ENCODE peak calls at places on chromosomes 5 and 9, in six cellular contexts. Y, R, Z, J, O and W are unnamed samples.

GRCh38 chr9:113350937-113351336 is 1.6 kb downstream of the BSPRY start:
- DNase-seq in Y (no peak), R (peak; percentile 35), Z (no peak), J (no peak), O (no peak), W (no peak)

GRCh38 chr5:161751265-161751664 is 65.7 kb downstream of the GABRA6 start:
- DNase-seq in Y (no peak), R (no peak), Z (no peak), J (no peak), O (peak; percentile 39), W (no peak)

GRCh38 chr5:113246371-113246870 is 188.4 kb downstream of the TSSK1B start:
- DNase-seq in Y (no peak), R (no peak), Z (no peak), J (peak; percentile 70), O (no peak), W (no peak)

GRCh38 chr5:157026789-157027424 is 32.0 kb downstream of the HAVCR1 start:
- DNase-seq in Y (peak; percentile 52), R (no peak), Z (peak; percentile 42), J (no peak), O (no peak), W (peak; percentile 17)

GRCh38 chr5:58335518-58335917 is 124.4 kb downstream of the PLK2 start:
- DNase-seq in Y (no peak), R (no peak), Z (no peak), J (no peak), O (no peak), W (no peak)

GRCh38 chr5:137735531-137736284 is at the start of gene KLHL3:
- DNase-seq in Y (peak; percentile 87), R (no peak), Z (peak; percentile 68), J (no peak), O (peak; percentile 76), W (no peak)

GRCh38 chr9:30800421-30800820 is 1584.0 kb upstream of the ACO1 start:
- DNase-seq in Y (no peak), R (no peak), Z (no peak), J (no peak), O (peak; percentile 68), W (no peak)

GRCh38 chr5:178429541-178430186 is 160.5 kb downstream of the COL23A1 start:
- DNase-seq in Y (peak; percentile 29), R (no peak), Z (peak; percentile 33), J (no peak), O (no peak), W (no peak)

GRCh38 chr9:112380102-112380581 is at the start of gene HSDL2:
- DNase-seq in Y (no peak), R (no peak), Z (no peak), J (peak; percentile 82), O (no peak), W (no peak)

GRCh38 chr5:158020555-158021418 is 161.8 kb upstream of the CLINT1 start:
- DNase-seq in Y (no peak), R (no peak), Z (no peak), J (no peak), O (no peak), W (no peak)

GRCh38 chr9:7536310-7536939 is 263.2 kb downstream of the DMAC1 start:
- DNase-seq in Y (peak; percentile 68), R (no peak), Z (peak; percentile 45), J (no peak), O (no peak), W (peak; percentile 13)

DNA sequence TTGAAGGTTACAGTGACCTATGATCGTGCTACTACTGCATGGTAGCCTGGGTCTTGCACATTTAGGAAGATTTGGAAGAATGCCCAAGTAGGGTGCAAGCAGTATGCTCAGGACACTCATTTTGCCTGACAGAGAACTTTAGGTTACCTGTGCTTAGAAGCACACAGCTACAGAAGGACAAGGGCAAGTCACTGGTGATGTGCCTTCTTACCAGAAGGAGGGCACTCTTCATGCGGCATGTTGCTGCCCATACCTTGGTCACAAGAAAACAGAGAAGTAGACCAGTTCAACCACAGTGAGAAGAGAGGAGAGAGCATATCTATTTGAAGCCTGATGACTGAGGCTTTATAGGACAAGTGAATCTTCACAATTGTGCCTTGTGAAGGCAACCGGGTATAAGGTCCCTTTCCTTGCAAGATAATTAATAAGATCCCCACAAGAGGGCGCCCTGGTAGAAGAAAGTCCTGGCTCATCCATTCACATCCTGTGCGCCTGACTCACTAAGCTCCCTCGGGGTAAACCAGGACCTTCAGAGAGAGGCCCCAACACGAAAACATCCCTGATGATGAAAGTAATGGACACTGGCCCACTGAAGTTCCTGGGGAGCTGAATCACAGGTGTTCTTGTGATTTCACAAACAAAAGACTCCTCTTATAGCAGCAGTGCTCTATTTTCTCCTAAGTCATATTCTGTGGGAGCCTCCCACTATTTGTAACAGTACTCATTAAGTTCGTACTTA is 38.1 kb upstream of the STARD4 start:
- DNase-seq in Y (peak; percentile 83), R (peak; percentile 50), Z (peak; percentile 58), J (peak; percentile 93), O (no peak), W (peak; percentile 69)
- TF ChIP-seq POLR2AphosphoS5 in Y (no peak), R (no peak), Z (no peak), J (peak; percentile 36), O (no peak), W (no peak)

GRCh38 chr9:114690308-114690707 is 8.3 kb upstream of the TEX48 start:
- DNase-seq in Y (no peak), R (no peak), Z (no peak), J (no peak), O (no peak), W (no peak)

GRCh38 chr9:114687034-114687433 is 5.0 kb upstream of the TEX48 start:
- DNase-seq in Y (no peak), R (no peak), Z (no peak), J (no peak), O (no peak), W (no peak)

GRCh38 chr9:114689813-114690212 is 7.8 kb upstream of the TEX48 start:
- DNase-seq in Y (no peak), R (no peak), Z (no peak), J (no peak), O (no peak), W (no peak)

GRCh38 chr9:114688388-114688787 is 6.4 kb upstream of the TEX48 start:
- DNase-seq in Y (no peak), R (no peak), Z (no peak), J (no peak), O (no peak), W (no peak)

DNA sequence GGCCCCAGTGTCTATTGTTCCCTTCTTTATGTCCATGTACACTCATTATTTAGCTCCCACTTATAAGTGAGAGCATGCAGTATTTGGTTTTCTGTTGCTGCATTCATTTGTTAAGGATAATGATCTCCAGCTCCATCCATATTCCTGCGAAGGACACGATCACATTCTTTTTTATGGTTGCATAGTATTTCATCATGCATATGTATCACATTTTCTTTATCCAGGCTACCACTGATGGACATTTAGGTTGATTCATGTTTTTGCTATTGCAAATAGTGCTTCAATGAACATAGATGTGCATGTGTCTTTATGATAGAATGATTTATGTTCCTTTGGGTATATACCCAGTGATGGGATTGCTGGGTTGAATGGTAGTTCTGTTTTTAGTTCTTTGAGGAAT is 6.9 kb upstream of the TEX48 start:
- DNase-seq in Y (no peak), R (no peak), Z (no peak), J (no peak), O (no peak), W (no peak)
- H3K27ac ChIP-seq in Y (no peak overlapping the region), R (no peak overlapping the region), Z (no peak overlapping the region), J (no peak overlapping the region), O (no peak overlapping the region), W (no peak overlapping the region)

DNA sequence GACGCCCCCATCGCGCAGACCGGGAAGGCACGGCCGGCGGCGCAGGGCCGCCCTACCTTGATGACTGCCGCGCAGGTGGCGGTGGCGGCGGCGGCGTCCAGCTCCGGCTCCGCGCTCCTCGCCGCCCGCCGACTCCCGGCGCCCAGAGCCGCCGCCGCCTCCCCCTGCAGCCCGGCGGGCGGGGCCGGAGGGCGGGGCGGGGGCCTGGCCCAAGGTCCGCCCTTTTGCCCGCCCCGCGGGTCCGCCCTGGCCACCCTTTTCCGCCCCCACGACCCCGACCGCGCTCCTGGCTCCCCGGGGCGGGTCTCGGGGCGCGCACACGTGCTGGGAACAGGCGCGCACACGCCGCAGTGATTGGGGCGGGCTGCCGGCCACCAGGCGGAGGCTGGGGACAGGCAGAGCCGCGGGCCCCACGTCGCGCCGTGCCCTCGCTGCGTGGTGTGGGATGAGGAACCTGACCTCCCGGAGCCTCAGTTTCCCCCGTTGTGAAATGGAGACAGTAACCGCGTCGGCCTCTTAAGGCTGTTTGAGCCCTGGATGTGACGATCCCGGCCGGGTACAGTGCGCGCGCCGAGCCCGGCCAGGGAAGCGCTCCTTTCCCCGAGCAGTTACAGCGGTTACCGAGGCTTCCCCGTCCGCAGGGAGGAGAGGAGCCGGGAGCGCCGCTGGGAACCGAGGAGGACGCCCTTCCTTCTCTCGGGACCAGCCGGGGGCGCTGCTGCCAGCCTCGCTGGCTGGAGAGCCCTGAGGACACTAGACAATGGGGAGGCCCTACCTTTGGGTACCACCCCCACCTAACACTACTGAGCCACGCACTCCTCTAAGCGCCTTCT is at the start of gene CORO2A:
- DNase-seq in Y (peak; percentile 88), R (no peak), Z (peak; percentile 98), J (peak; percentile 75), O (peak; percentile 93), W (no peak)
- TF ChIP-seq POLR2AphosphoS5 in Y (no peak), R (no peak), Z (peak; percentile 25), J (no peak), O (peak; percentile 82), W (no peak)

DNA sequence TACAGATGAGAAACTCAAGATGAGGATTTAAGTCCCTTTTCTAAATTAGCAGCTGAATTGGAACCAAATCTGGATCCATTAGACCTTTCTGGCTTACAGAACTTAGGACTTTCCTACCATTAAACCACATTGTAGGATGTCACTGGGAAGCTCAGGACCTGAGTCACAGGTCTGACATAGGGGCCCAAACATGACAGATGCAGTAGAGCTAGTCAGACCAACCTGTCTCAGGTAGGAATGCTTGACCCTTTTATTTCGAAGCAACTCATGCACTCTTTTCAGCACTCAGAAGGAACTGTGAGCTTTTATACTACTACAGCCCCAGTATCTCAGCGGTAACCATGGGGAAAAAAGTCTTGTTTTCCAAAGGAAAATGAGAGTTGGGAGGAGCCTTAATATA is 2.5 kb downstream of the RAB24 start:
- DNase-seq in Y (no peak), R (no peak), Z (no peak), J (no peak), O (no peak), W (no peak)
- H3K27ac ChIP-seq in Y (no peak overlapping the region), R (peak overlapping the region; percentile 83), Z (peak overlapping the region; percentile 40), J (peak overlapping the region; percentile 47), O (peak overlapping the region; percentile 93), W (no peak overlapping the region)

GRCh38 chr5:34659168-34659567 is 3.0 kb downstream of the RAI14 start:
- DNase-seq in Y (no peak), R (no peak), Z (no peak), J (no peak), O (no peak), W (no peak)

GRCh38 chr5:34657550-34657921 is 1.4 kb downstream of the RAI14 start:
- DNase-seq in Y (no peak), R (no peak), Z (peak; percentile 38), J (peak; percentile 68), O (no peak), W (no peak)

GRCh38 chr5:34663771-34664496 is 7.8 kb downstream of the RAI14 start:
- DNase-seq in Y (no peak), R (no peak), Z (no peak), J (no peak), O (no peak), W (no peak)

GRCh38 chr5:34658023-34658422 is 1.9 kb downstream of the RAI14 start:
- DNase-seq in Y (no peak), R (no peak), Z (peak; percentile 51), J (no peak), O (no peak), W (no peak)

GRCh38 chr5:34660444-34660843 is 4.3 kb downstream of the RAI14 start:
- DNase-seq in Y (no peak), R (no peak), Z (no peak), J (no peak), O (no peak), W (no peak)
- TF ChIP-seq POLR2AphosphoS5 in Y (no peak), R (no peak), Z (no peak), J (no peak), O (no peak), W (no peak)